ENCODE peak calls at places on chromosome 20, in eight cellular contexts. A is AG04450, W is A549, B is Peyer's patch, R is heart left ventricle, I is GM23338, G is stomach, S is PC-3. U is an unnamed sample.

GRCh38 chr20:2220298-2220697 is 75.5 kb upstream of the TGM3 start:
- DNase-seq in G (no peak), W (no peak), B (no peak), R (no peak), A (no peak), S (no peak), I (no peak), U (no peak)

GRCh38 chr20:15814903-15815302 is 758.3 kb downstream of the KIF16B start:
- DNase-seq in B (no peak), W (no peak), S (peak), I (no peak), R (no peak), G (no peak), A (no peak), U (peak)

GRCh38 chr20:63682384-63683139 is 13.9 kb upstream of the TNFRSF6B start:
- DNase-seq in I (no peak), R (peak), S (peak), B (no peak), A (peak), W (peak), G (peak), U (peak)

GRCh38 chr20:38050691-38051090 is 17.1 kb downstream of the RPRD1B start:
- DNase-seq in B (no peak), W (no peak), G (no peak), R (no peak), I (no peak), S (no peak), A (no peak), U (no peak)

GRCh38 chr20:25242231-25242630 is 5.7 kb upstream of the PYGB start:
- DNase-seq in G (no peak), S (no peak), W (no peak), B (no peak), I (no peak), R (no peak), A (no peak), U (no peak)

GRCh38 chr20:31603822-31604566 is 1.1 kb upstream of the ID1 start:
- DNase-seq in R (peak), W (peak), B (peak), A (peak), I (peak), S (peak), G (peak), U (peak)

GRCh38 chr20:37042986-37043972 is 52.5 kb downstream of the RBL1 start:
- DNase-seq in A (no peak), R (no peak), G (no peak), B (no peak), S (no peak), W (no peak), I (no peak), U (no peak)

GRCh38 chr20:24746351-24746685 is 202.8 kb upstream of the CST7 start:
- DNase-seq in G (peak), A (no peak), R (no peak), I (no peak), S (peak), B (peak), W (peak), U (no peak)

GRCh38 chr20:36399147-36399968 is 93.2 kb downstream of the DLGAP4 start:
- DNase-seq in G (peak), A (no peak), R (no peak), B (no peak), W (peak), I (peak), S (peak), U (peak)

GRCh38 chr20:59977086-59977485 is 18.9 kb downstream of the CDH26 start:
- DNase-seq in B (no peak), W (no peak), G (no peak), S (no peak), R (no peak), I (no peak), A (no peak), U (no peak)

GRCh38 chr20:48463096-48463710 is 364.6 kb downstream of the PREX1 start:
- DNase-seq in R (no peak), B (no peak), G (no peak), A (no peak), I (no peak), S (no peak), W (no peak), U (no peak)

GRCh38 chr20:64115171-64115911 is 8.0 kb upstream of the NPBWR2 start:
- DNase-seq in R (peak), I (peak), B (peak), S (no peak), A (no peak), G (peak), W (no peak), U (no peak)

GRCh38 chr20:38258545-38259223 is 1.9 kb downstream of the KIAA1755 start:
- DNase-seq in G (no peak), A (no peak), I (no peak), S (no peak), B (no peak), R (no peak), W (no peak), U (no peak)

GRCh38 chr20:48923149-48923718 is 1.7 kb downstream of the ARFGEF2 start:
- DNase-seq in I (no peak), W (no peak), B (no peak), G (no peak), A (no peak), S (no peak), R (no peak), U (no peak)

GRCh38 chr20:38426006-38426405 is 9.1 kb downstream of the SNHG17 start:
- DNase-seq in G (no peak), A (peak), R (no peak), I (no peak), B (no peak), W (peak), S (peak), U (peak)

GRCh38 chr20:45823949-45824835 is 2.9 kb downstream of the TNNC2 start:
- DNase-seq in R (peak), A (no peak), G (peak), I (peak), W (peak), S (peak), B (peak), U (no peak)

GRCh38 chr20:2752631-2753455 is 47.6 kb downstream of the CPXM1 start:
- DNase-seq in B (no peak), I (peak), G (no peak), W (peak), S (peak), A (no peak), R (no peak), U (no peak)

GRCh38 chr20:25283221-25283951 is 35.5 kb downstream of the PYGB start:
- DNase-seq in I (no peak), S (no peak), G (peak), W (no peak), A (no peak), B (peak), R (peak), U (no peak)

GRCh38 chr20:38883981-38884733 is 42.1 kb upstream of the FAM83D start:
- DNase-seq in A (no peak), B (peak), G (no peak), R (no peak), I (no peak), S (no peak), W (no peak), U (no peak)

GRCh38 chr20:15976047-15976731 is 597.1 kb downstream of the KIF16B start:
- DNase-seq in A (no peak), S (no peak), G (no peak), I (peak), R (no peak), B (no peak), W (no peak), U (no peak)

GRCh38 chr20:10170261-10170660 is 48.4 kb upstream of the SNAP25 start:
- DNase-seq in A (no peak), G (no peak), B (no peak), S (no peak), I (no peak), W (no peak), R (no peak), U (no peak)

GRCh38 chr20:3046677-3047462 is 1.0 kb downstream of the MRPS26 start:
- DNase-seq in S (peak), R (no peak), B (no peak), G (peak), I (peak), W (peak), A (no peak), U (no peak)

GRCh38 chr20:18832801-18833200 is 19.2 kb downstream of the SCP2D1 start:
- DNase-seq in W (no peak), B (no peak), G (no peak), A (no peak), R (no peak), I (no peak), S (no peak), U (no peak)

GRCh38 chr20:54152227-54153040 is 21.4 kb downstream of the CYP24A1 start:
- DNase-seq in S (no peak), B (no peak), R (no peak), A (no peak), I (no peak), W (peak), G (no peak), U (no peak)

GRCh38 chr20:326645-327031 is 1.3 kb downstream of the SOX12 start:
- DNase-seq in R (peak), B (peak), W (peak), S (peak), G (peak), A (no peak), I (no peak), U (no peak)

GRCh38 chr20:40276291-40276690 is 412.7 kb downstream of the MAFB start:
- DNase-seq in R (no peak), W (no peak), S (no peak), G (no peak), I (no peak), A (no peak), B (no peak), U (no peak)

GRCh38 chr20:64188682-64189529 is 24.7 kb downstream of the MYT1 start:
- DNase-seq in W (peak), G (no peak), B (no peak), R (no peak), A (no peak), I (peak), S (peak), U (no peak)

DNA sequence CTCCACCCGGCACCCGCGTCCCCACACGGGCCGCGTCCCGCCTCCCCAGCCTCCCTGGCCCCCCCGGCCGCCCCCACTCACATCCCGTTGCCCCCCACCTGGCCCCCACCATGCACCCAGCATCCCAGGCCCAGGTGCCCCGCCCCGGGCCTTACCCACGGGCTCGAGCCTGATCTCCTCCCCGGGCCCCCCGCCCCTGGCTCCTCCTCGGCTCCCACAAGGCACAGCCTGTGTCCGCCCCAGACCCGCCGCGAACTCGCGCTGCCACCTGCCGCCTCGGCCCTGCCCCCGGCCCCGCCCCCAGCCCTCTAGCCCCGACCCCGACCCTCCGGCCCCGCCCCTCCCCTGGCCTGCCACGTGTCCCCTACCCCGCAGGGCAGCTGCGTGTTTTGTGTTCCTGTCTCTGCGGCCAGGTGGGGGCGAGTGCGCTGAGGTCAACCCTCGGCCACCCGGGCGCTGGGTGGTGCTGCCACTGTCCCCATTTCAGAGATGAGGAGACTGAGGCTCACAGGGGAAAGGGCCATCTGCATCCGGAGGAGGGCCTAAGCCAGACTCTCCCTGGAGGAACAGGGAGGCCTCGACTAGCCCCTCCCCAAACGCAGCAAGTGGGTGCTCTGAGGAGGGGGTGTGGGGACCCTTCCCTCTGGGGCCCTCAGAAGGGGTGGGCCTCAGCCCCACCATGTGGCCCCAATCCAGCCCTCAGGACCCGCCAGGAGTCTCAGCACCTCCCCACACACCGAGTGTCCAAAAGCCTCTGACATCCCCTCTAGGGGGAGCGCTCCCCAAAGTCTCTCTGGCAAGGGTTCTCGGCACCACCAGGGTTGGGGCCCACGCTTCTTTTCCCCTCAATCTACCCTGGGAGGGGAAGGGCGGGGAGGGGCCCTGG is 99.8 kb downstream of the TAF4 start:
- DNase-seq in R (no peak), A (no peak), S (no peak), B (no peak), W (no peak), I (peak), G (no peak), U (no peak)
- H3K4me3 ChIP-seq in R (no peak), A (no peak), S (no peak), B (no peak), W (no peak), I (peak), G (no peak), U (no peak)

GRCh38 chr20:57911512-57912226 is 201.9 kb upstream of the PMEPA1 start:
- DNase-seq in W (no peak), I (no peak), S (peak), R (no peak), G (no peak), A (no peak), B (no peak), U (no peak)
- TF ChIP-seq CTCF in W (no peak), I (no peak), S (no peak), R (no peak), G (no peak), A (no peak), B (no peak), U (no peak)

GRCh38 chr20:22383156-22383555 is 201.2 kb downstream of the FOXA2 start:
- DNase-seq in B (no peak), R (no peak), G (no peak), W (no peak), A (no peak), I (no peak), S (no peak), U (no peak)
- H3K4me3 ChIP-seq in B (no peak), R (no peak), G (no peak), W (no peak), A (no peak), I (no peak), S (no peak), U (no peak)

GRCh38 chr20:43910564-43910963 is 4.1 kb upstream of the TOX2 start:
- DNase-seq in I (no peak), S (no peak), G (no peak), B (no peak), W (no peak), R (no peak), A (no peak), U (no peak)

GRCh38 chr20:43909211-43909610 is 5.4 kb upstream of the TOX2 start:
- DNase-seq in A (no peak), S (no peak), R (no peak), I (no peak), W (no peak), G (no peak), B (no peak), U (no peak)

GRCh38 chr20:43913291-43914025 is 1.2 kb upstream of the TOX2 start:
- DNase-seq in I (peak), R (no peak), W (no peak), S (no peak), A (no peak), G (no peak), B (no peak), U (no peak)

GRCh38 chr20:43909720-43910119 is 4.9 kb upstream of the TOX2 start:
- DNase-seq in G (no peak), W (no peak), B (no peak), A (no peak), I (no peak), R (no peak), S (no peak), U (no peak)

DNA sequence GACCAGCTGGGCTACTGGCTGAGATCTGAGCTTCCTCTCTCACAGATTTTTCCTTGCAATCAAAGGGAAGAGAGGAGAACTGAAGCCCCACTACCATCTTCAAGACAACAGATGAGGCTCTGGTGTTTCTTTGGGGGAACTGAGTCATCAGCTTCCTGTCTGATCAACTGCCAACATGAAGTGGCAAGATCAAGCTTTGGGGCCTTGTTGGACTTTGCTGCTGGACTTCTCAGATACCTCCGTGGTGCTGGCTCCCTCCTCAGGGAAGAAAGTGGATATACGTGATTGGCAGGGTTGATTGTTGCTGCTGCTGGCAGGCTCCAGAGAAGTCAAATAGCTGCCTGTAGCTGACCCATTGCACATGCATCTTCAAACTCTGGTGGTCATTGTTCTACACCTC is 3.6 kb upstream of the TOX2 start:
- DNase-seq in B (no peak), G (no peak), I (peak), A (no peak), W (peak), S (peak), R (no peak), U (peak)
- TF ChIP-seq CTCF in B (no peak), G (no peak), I (peak), A (peak), W (no peak), S (peak), R (no peak), U (no peak)

GRCh38 chr20:8131598-8132014 is 460 bp upstream of the PLCB1 start:
- DNase-seq in G (no peak), R (no peak), A (no peak), S (peak), W (no peak), I (no peak), B (no peak), U (no peak)
- H3K4me3 ChIP-seq in G (peak), R (peak), A (peak), S (peak), W (peak), I (peak), B (peak), U (peak)

GRCh38 chr20:51628533-51629398 is 86.2 kb upstream of the NFATC2 start:
- DNase-seq in I (no peak), W (no peak), G (no peak), R (no peak), S (no peak), B (no peak), A (no peak), U (no peak)
- TF ChIP-seq CTCF in I (no peak), W (no peak), G (no peak), R (no peak), S (no peak), B (no peak), A (no peak), U (no peak)

DNA sequence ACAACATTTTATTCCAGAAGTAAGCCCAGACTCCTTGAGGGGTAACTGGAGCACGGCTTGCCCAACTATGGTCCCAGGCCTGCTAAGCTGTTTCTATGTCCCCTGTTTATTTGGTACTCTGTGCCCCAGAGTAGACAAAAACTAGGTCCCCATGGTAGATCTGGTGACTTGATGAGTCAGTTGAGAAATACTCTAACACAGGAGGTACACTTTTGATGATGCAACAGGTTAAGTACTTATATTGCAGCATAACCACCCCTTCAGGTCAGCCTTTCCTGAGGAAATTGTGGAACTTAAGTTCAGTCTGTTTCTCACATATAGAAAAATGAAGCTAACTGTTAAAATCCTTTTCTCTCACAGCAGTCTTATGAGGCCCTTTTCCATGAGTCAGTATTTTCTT is 19.6 kb downstream of the TTPAL start:
- DNase-seq in I (no peak), G (no peak), R (no peak), W (peak), B (no peak), A (no peak), S (peak), U (no peak)
- H3K4me3 ChIP-seq in I (no peak), G (no peak), R (no peak), W (peak), B (no peak), A (no peak), S (peak), U (no peak)

DNA sequence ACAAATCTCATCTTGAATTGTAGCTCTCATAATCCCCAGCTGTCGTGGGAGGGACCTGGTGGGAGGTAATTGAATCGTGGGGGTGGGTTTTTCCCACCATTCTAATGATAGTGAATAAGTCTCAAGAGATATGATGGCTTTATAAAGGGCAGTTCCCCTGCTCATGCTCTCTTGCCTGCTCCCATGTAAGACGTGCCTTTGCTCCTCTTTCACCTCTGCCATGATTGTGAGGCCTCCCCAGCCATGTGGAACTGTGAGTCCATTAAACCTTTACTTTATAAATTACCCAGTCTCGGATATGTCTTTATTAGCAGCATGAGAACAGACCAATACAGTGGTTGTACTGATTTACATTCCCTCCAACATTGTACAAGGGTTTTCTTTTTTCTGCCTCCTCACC is 69.7 kb downstream of the SUN5 start:
- DNase-seq in A (no peak), W (no peak), I (no peak), R (no peak), B (no peak), S (no peak), G (no peak), U (no peak)
- TF ChIP-seq CTCF in A (no peak), W (no peak), I (no peak), R (no peak), B (no peak), S (no peak), G (no peak), U (no peak)

U was measured in HFF-Myc.